ENCODE peak calls at places on chromosomes 12 and 14, in seven cellular contexts. G, S, R, H, M, C and P are unnamed samples.

GRCh38 chr14:106831322-106831720 is 1304.9 kb downstream of the TMEM121 start:
- DNase-seq in G (no peak), S (no peak), R (no peak), H (no peak), M (no peak), C (no peak), P (no peak)

GRCh38 chr12:90396556-90396955 is 558.4 kb downstream of the CCER1 start:
- DNase-seq in G (no peak), S (no peak), R (no peak), H (no peak), M (no peak), C (no peak), P (no peak)

GRCh38 chr12:115451785-115452736 is 768.1 kb upstream of the TBX3 start:
- DNase-seq in G (no peak), S (peak; percentile 77), R (no peak), H (peak; percentile 94), M (no peak), C (peak; percentile 34), P (no peak)

GRCh38 chr12:104521731-104522130 is 65.0 kb downstream of the CHST11 start:
- DNase-seq in G (no peak), S (no peak), R (no peak), H (no peak), M (no peak), C (no peak), P (no peak)

GRCh38 chr12:67515679-67516363 is 132.7 kb upstream of the DYRK2 start:
- DNase-seq in G (no peak), S (no peak), R (no peak), H (no peak), M (no peak), C (no peak), P (no peak)

GRCh38 chr12:7190268-7191055 is 976 bp downstream of the PEX5 start:
- DNase-seq in G (peak; percentile 73), S (peak; percentile 60), R (no peak), H (peak; percentile 25), M (no peak), C (peak; percentile 18), P (no peak)

GRCh38 chr12:123512838-123513665 is 20.5 kb downstream of the RILPL1 start:
- DNase-seq in G (no peak), S (no peak), R (no peak), H (peak; percentile 53), M (no peak), C (no peak), P (no peak)

GRCh38 chr12:75635606-75636444 is 124.4 kb upstream of the KRR1 start:
- DNase-seq in G (no peak), S (no peak), R (peak; percentile 42), H (no peak), M (peak; percentile 86), C (no peak), P (no peak)

GRCh38 chr12:120758798-120759590 is 33.4 kb downstream of the ACADS start:
- DNase-seq in G (no peak), S (no peak), R (no peak), H (no peak), M (no peak), C (no peak), P (no peak)

GRCh38 chr14:82546401-82546800 is 1012.7 kb upstream of the SEL1L start:
- DNase-seq in G (no peak), S (no peak), R (no peak), H (no peak), M (no peak), C (no peak), P (no peak)

GRCh38 chr12:57410534-57410933 is 20.3 kb downstream of the R3HDM2 start:
- DNase-seq in G (no peak), S (no peak), R (no peak), H (no peak), M (no peak), C (no peak), P (no peak)

GRCh38 chr12:80053048-80053790 is 46.1 kb upstream of the OTOGL start:
- DNase-seq in G (peak; percentile 93), S (no peak), R (peak; percentile 67), H (no peak), M (peak; percentile 81), C (no peak), P (no peak)

GRCh38 chr12:118980407-118981014 is 830 bp upstream of the SRRM4 start:
- DNase-seq in G (no peak), S (no peak), R (no peak), H (peak; percentile 28), M (no peak), C (peak; percentile 40), P (no peak)

GRCh38 chr14:106843951-106844483 is 1317.6 kb downstream of the TMEM121 start:
- DNase-seq in G (no peak), S (peak; percentile 65), R (no peak), H (no peak), M (no peak), C (no peak), P (no peak)

GRCh38 chr14:89673499-89674225 is 256.6 kb upstream of the FOXN3 start:
- DNase-seq in G (no peak), S (no peak), R (no peak), H (peak; percentile 11), M (no peak), C (no peak), P (no peak)

GRCh38 chr12:15650399-15651128 is 138.6 kb downstream of the EPS8 start:
- DNase-seq in G (no peak), S (no peak), R (no peak), H (no peak), M (no peak), C (no peak), P (no peak)

GRCh38 chr14:67851785-67852410 is 32.3 kb downstream of the RAD51B start:
- DNase-seq in G (peak; percentile 59), S (no peak), R (no peak), H (no peak), M (no peak), C (no peak), P (no peak)
- TF ChIP-seq CTCF in G (no peak), S (no peak), R (no peak), H (no peak), M (no peak), C (no peak), P (no peak)

DNA sequence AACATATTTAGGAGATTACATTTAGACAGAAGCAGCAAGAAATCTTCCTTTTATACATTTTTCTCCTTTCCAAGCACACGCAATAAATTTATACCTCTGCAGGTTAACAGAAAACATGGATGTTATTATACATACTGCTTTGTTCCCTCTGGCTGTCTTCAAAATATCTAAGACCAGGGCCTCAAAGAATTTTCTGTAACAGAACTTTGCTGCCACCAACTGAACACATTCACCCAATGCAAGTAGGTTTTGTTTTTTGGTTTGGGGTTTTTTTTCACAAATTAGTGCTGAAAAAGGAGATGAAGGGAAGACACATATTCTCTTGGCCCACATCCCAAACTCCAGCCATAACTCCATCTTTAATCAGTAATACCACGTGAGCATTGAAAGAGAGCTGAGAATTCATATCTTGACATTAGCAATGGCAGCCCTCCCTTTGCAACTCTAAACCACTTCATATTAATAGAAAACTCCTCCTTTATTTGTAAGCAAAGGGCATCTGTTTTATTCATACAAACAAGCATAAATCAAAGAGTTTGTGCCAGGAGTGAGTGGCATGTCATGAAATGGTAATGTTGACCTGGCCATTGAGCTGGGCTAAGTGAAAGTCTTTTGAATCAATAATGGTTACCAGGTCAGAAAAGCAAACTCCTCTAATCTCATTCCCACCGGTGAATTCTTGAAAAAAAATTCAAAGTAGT is 150.8 kb upstream of the FSCB start:
- DNase-seq in G (no peak), S (no peak), R (no peak), H (peak; percentile 54), M (no peak), C (no peak), P (no peak)
- TF ChIP-seq CTCF in G (no peak), S (peak; percentile 51), R (no peak), H (peak; percentile 60), M (peak; percentile 45), C (peak; percentile 59), P (no peak)

DNA sequence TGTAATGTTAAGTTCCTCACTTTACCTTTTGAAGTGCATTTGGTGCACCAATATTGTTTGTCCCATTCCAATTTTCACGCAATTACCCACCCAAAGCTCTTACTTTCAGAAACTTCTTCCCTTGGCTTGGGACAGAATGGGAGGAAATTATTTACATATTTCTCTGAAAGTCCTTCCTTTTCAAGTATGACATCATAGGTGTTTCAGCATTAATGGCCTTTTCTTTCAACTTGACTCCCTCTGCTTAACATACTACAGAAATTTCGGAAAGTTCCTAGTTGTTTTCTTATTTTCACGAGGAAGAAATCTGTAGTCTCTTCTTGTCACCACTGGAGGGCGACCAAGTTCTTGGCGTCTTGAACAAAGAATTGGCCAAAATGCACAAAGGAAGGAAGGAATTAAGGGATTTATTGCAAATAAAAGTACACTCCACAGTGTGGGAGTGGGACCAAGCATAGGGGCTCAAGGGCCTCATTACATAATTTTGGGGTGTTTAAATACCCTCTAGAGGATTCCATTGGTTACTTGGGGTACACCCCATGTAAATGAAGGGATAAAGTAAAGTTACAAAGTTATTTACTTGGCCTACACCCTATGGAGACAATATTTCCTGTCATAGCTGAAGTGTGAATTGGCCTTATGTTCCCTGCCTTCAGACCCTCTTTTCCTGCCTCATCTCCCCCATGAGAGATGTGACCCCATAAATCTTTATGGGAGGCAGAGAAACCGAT is 70.5 kb downstream of the RPL10L start:
- DNase-seq in G (no peak), S (no peak), R (no peak), H (peak; percentile 61), M (no peak), C (peak; percentile 53), P (no peak)
- TF ChIP-seq CTCF in G (no peak), S (peak; percentile 59), R (no peak), H (peak; percentile 46), M (no peak), C (peak; percentile 76), P (no peak)

GRCh38 chr14:96040836-96041371 is 1.7 kb downstream of the C14orf132 start:
- DNase-seq in G (no peak), S (no peak), R (no peak), H (no peak), M (no peak), C (no peak), P (no peak)

GRCh38 chr14:96038920-96039632 is at the start of gene C14orf132:
- DNase-seq in G (peak; percentile 85), S (peak; percentile 69), R (no peak), H (peak; percentile 73), M (no peak), C (peak; percentile 52), P (peak; percentile 22)

GRCh38 chr14:96038558-96038919 is 623 bp upstream of the C14orf132 start:
- DNase-seq in G (no peak), S (no peak), R (no peak), H (no peak), M (no peak), C (no peak), P (peak; percentile 1)

GRCh38 chr14:96037891-96038557 is 1.1 kb upstream of the C14orf132 start:
- DNase-seq in G (peak; percentile 77), S (no peak), R (no peak), H (no peak), M (no peak), C (no peak), P (no peak)

DNA sequence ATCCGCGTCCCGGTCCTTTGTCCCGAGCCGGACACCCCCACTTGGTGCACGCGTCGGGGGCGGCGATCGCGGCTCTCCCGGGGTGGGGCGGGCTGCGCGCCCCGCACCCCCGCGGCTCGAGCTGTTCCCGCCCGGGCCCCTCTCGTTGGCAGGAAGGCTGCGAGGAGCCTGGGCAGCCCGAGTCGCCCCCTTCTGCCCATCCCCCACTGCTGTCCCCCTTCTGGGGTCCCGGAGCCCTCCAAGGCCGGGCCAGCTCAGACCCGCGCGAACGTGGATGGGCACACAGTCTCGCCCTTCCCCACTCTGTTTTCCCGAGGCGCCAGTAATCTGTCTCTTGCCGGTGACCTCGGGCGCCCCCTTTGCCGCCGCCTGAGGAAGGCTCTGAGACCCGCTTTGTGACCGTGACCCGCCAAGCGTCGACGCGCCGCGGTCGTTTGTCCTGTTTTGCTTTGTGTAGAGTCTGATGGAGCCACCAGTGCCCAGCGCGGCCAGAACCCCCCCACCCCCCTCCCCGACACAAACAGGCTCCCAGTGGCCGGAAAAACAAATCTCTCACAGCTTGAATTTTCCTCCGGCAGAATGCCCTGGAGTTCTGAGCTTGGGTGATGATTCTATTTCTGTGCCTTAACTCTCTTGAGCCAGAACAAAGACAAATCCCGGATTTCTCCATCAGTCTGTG is 610 bp downstream of the C14orf132 start:
- DNase-seq in G (peak; percentile 70), S (no peak), R (no peak), H (peak; percentile 67), M (no peak), C (peak; percentile 49), P (peak; percentile 26)
- TF ChIP-seq CTCF in G (no peak), S (no peak), R (peak; percentile 53), H (peak; percentile 28), M (peak; percentile 30), C (peak; percentile 31), P (peak; percentile 49)